ENCODE peak calls at places on chromosomes 7 and 10, in ten cellular contexts. One of them, this sample, is unnamed. For H3K4me1 and H3K27me3, the result is how much of the 10 kb centered on the place peaks cover.

GRCh38 chr10:42952931-42953683 is 123.8 kb upstream of the RET start:
- DNase-seq in pancreas: no peak
- DNase-seq in uterus: no peak
- DNase-seq in CD8-positive, alpha-beta memory T cell: no peak
- DNase-seq in aorta: no peak
- DNase-seq in left ventricle myocardium inferior: no peak
- DNase-seq in Caco-2: no peak
- DNase-seq in neural progenitor cell: no peak
- DNase-seq in fibroblast of lung: no peak
- DNase-seq in transverse colon: no peak
- DNase-seq in this sample: peak

GRCh38 chr10:58431903-58432302 is 46.7 kb downstream of the TFAM start:
- DNase-seq in pancreas: no peak
- DNase-seq in uterus: no peak
- DNase-seq in CD8-positive, alpha-beta memory T cell: no peak
- DNase-seq in aorta: no peak
- DNase-seq in left ventricle myocardium inferior: no peak
- DNase-seq in Caco-2: no peak
- DNase-seq in neural progenitor cell: no peak
- DNase-seq in fibroblast of lung: peak
- DNase-seq in transverse colon: no peak
- DNase-seq in this sample: no peak

GRCh38 chr7:2279873-2280272 is 34.4 kb downstream of the SNX8 start:
- DNase-seq in pancreas: no peak
- DNase-seq in uterus: no peak
- DNase-seq in CD8-positive, alpha-beta memory T cell: no peak
- DNase-seq in aorta: no peak
- DNase-seq in left ventricle myocardium inferior: no peak
- DNase-seq in Caco-2: no peak
- DNase-seq in neural progenitor cell: no peak
- DNase-seq in fibroblast of lung: peak
- DNase-seq in transverse colon: no peak
- DNase-seq in this sample: no peak

GRCh38 chr10:61336831-61337230 is 116.3 kb downstream of the TMEM26 start:
- DNase-seq in pancreas: no peak
- DNase-seq in uterus: no peak
- DNase-seq in CD8-positive, alpha-beta memory T cell: no peak
- DNase-seq in aorta: no peak
- DNase-seq in left ventricle myocardium inferior: no peak
- DNase-seq in Caco-2: no peak
- DNase-seq in neural progenitor cell: no peak
- DNase-seq in fibroblast of lung: no peak
- DNase-seq in transverse colon: no peak
- DNase-seq in this sample: no peak

GRCh38 chr7:16743207-16743606 is 10.3 kb upstream of the TSPAN13 start:
- DNase-seq in pancreas: no peak
- DNase-seq in uterus: no peak
- DNase-seq in CD8-positive, alpha-beta memory T cell: no peak
- DNase-seq in aorta: no peak
- DNase-seq in left ventricle myocardium inferior: no peak
- DNase-seq in Caco-2: no peak
- DNase-seq in neural progenitor cell: no peak
- DNase-seq in fibroblast of lung: peak
- DNase-seq in transverse colon: no peak
- DNase-seq in this sample: no peak

GRCh38 chr10:29446327-29446726 is 157.5 kb downstream of the LYZL1 start:
- DNase-seq in pancreas: no peak
- DNase-seq in uterus: no peak
- DNase-seq in CD8-positive, alpha-beta memory T cell: no peak
- DNase-seq in aorta: no peak
- DNase-seq in left ventricle myocardium inferior: no peak
- DNase-seq in Caco-2: no peak
- DNase-seq in neural progenitor cell: no peak
- DNase-seq in fibroblast of lung: peak
- DNase-seq in transverse colon: no peak
- DNase-seq in this sample: no peak

GRCh38 chr7:157612664-157613561 is 276.1 kb downstream of the DNAJB6 start:
- DNase-seq in pancreas: peak
- DNase-seq in uterus: no peak
- DNase-seq in CD8-positive, alpha-beta memory T cell: peak
- DNase-seq in aorta: peak
- DNase-seq in left ventricle myocardium inferior: peak
- DNase-seq in Caco-2: peak
- DNase-seq in neural progenitor cell: peak
- DNase-seq in fibroblast of lung: peak
- DNase-seq in transverse colon: peak
- DNase-seq in this sample: no peak

GRCh38 chr7:63041786-63042185 is 956.9 kb upstream of the ZNF722 start:
- DNase-seq in pancreas: no peak
- DNase-seq in uterus: no peak
- DNase-seq in CD8-positive, alpha-beta memory T cell: no peak
- DNase-seq in aorta: no peak
- DNase-seq in left ventricle myocardium inferior: no peak
- DNase-seq in Caco-2: no peak
- DNase-seq in neural progenitor cell: no peak
- DNase-seq in fibroblast of lung: no peak
- DNase-seq in transverse colon: no peak
- DNase-seq in this sample: no peak

GRCh38 chr10:16509996-16510395 is 11.7 kb downstream of the C1QL3 start:
- DNase-seq in pancreas: no peak
- DNase-seq in uterus: no peak
- DNase-seq in CD8-positive, alpha-beta memory T cell: no peak
- DNase-seq in aorta: no peak
- DNase-seq in left ventricle myocardium inferior: no peak
- DNase-seq in Caco-2: no peak
- DNase-seq in neural progenitor cell: no peak
- DNase-seq in fibroblast of lung: peak
- DNase-seq in transverse colon: no peak
- DNase-seq in this sample: no peak

GRCh38 chr10:97334370-97335175 is at the start of gene FRAT2:
- DNase-seq in pancreas: peak
- DNase-seq in uterus: peak
- DNase-seq in CD8-positive, alpha-beta memory T cell: peak
- DNase-seq in aorta: peak
- DNase-seq in left ventricle myocardium inferior: peak
- DNase-seq in Caco-2: peak
- DNase-seq in neural progenitor cell: peak
- DNase-seq in fibroblast of lung: peak
- DNase-seq in transverse colon: peak
- DNase-seq in this sample: peak

GRCh38 chr10:125881192-125881591 is at the start of gene DHX32:
- DNase-seq in pancreas: no peak
- DNase-seq in uterus: no peak
- DNase-seq in CD8-positive, alpha-beta memory T cell: no peak
- DNase-seq in aorta: no peak
- DNase-seq in left ventricle myocardium inferior: no peak
- DNase-seq in Caco-2: no peak
- DNase-seq in neural progenitor cell: peak
- DNase-seq in fibroblast of lung: no peak
- DNase-seq in transverse colon: no peak
- DNase-seq in this sample: peak

GRCh38 chr10:44051584-44052385 is 333.1 kb downstream of the CXCL12 start:
- DNase-seq in pancreas: peak
- DNase-seq in uterus: no peak
- DNase-seq in CD8-positive, alpha-beta memory T cell: no peak
- DNase-seq in aorta: no peak
- DNase-seq in left ventricle myocardium inferior: no peak
- DNase-seq in Caco-2: no peak
- DNase-seq in neural progenitor cell: no peak
- DNase-seq in fibroblast of lung: peak
- DNase-seq in transverse colon: no peak
- DNase-seq in this sample: no peak

GRCh38 chr7:130733866-130734524 is at the start of gene KLF14:
- DNase-seq in pancreas: peak
- DNase-seq in uterus: peak
- DNase-seq in CD8-positive, alpha-beta memory T cell: peak
- DNase-seq in aorta: no peak
- DNase-seq in left ventricle myocardium inferior: peak
- DNase-seq in Caco-2: peak
- DNase-seq in neural progenitor cell: peak
- DNase-seq in fibroblast of lung: no peak
- DNase-seq in transverse colon: peak
- DNase-seq in this sample: peak
- H3K4me3 ChIP-seq in pancreas: peak
- H3K4me3 ChIP-seq in uterus: peak
- H3K4me3 ChIP-seq in CD8-positive, alpha-beta memory T cell: peak
- H3K4me3 ChIP-seq in aorta: peak
- H3K4me3 ChIP-seq in left ventricle myocardium inferior: peak
- H3K4me3 ChIP-seq in Caco-2: peak
- H3K4me3 ChIP-seq in neural progenitor cell: peak
- H3K4me3 ChIP-seq in fibroblast of lung: peak
- H3K4me3 ChIP-seq in transverse colon: peak
- H3K4me3 ChIP-seq in this sample: peak

GRCh38 chr7:55127622-55128081 is 108.8 kb downstream of the EGFR start:
- DNase-seq in pancreas: no peak
- DNase-seq in uterus: no peak
- DNase-seq in CD8-positive, alpha-beta memory T cell: no peak
- DNase-seq in aorta: peak
- DNase-seq in left ventricle myocardium inferior: no peak
- DNase-seq in Caco-2: no peak
- DNase-seq in neural progenitor cell: no peak
- DNase-seq in fibroblast of lung: peak
- DNase-seq in transverse colon: peak
- DNase-seq in this sample: no peak

GRCh38 chr7:55130079-55130476 is 111.3 kb downstream of the EGFR start:
- DNase-seq in pancreas: no peak
- DNase-seq in uterus: peak
- DNase-seq in CD8-positive, alpha-beta memory T cell: no peak
- DNase-seq in aorta: no peak
- DNase-seq in left ventricle myocardium inferior: no peak
- DNase-seq in Caco-2: no peak
- DNase-seq in neural progenitor cell: peak
- DNase-seq in fibroblast of lung: peak
- DNase-seq in transverse colon: no peak
- DNase-seq in this sample: no peak

GRCh38 chr7:55128693-55129394 is 110.0 kb downstream of the EGFR start:
- DNase-seq in pancreas: no peak
- DNase-seq in uterus: peak
- DNase-seq in CD8-positive, alpha-beta memory T cell: no peak
- DNase-seq in aorta: no peak
- DNase-seq in left ventricle myocardium inferior: peak
- DNase-seq in Caco-2: no peak
- DNase-seq in neural progenitor cell: peak
- DNase-seq in fibroblast of lung: peak
- DNase-seq in transverse colon: no peak
- DNase-seq in this sample: no peak

GRCh38 chr7:55130554-55131198 is 111.9 kb downstream of the EGFR start:
- DNase-seq in pancreas: no peak
- DNase-seq in uterus: peak
- DNase-seq in CD8-positive, alpha-beta memory T cell: no peak
- DNase-seq in aorta: peak
- DNase-seq in left ventricle myocardium inferior: peak
- DNase-seq in Caco-2: no peak
- DNase-seq in neural progenitor cell: peak
- DNase-seq in fibroblast of lung: peak
- DNase-seq in transverse colon: peak
- DNase-seq in this sample: no peak

DNA sequence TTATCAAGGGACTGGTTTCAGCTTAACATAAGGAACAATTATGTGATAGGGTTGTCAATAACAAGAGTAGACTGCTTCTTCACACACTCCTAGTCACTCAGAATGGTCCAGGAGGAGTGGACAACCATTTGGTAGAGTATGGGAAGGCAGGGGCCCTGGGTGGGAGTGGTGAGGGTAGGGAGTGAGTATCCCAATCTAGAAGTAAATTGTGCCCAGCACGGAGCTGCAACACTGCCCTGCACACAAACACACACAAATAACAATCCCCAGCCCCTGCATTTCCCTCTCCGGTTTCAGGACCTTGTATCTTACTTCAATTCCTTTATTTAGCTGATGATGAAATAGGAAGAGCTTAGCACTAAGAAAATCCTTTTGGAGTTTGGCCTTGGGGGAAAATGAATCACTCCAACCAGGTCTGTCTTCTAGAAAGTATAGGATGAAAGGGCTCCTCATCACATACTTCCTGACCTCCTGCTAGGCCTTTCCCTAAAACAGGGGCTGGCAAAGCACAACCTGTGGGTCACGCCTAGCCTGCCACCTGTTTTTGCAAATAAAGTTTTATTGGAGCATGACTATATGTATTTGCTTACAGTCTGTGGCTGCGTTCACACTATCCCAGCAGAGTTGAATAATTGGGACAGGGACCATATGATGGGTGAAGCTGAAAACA is 110.7 kb downstream of the EGFR start:
- DNase-seq in pancreas: no peak
- DNase-seq in uterus: peak
- DNase-seq in CD8-positive, alpha-beta memory T cell: no peak
- DNase-seq in aorta: no peak
- DNase-seq in left ventricle myocardium inferior: no peak
- DNase-seq in Caco-2: no peak
- DNase-seq in neural progenitor cell: no peak
- DNase-seq in fibroblast of lung: peak
- DNase-seq in transverse colon: peak
- DNase-seq in this sample: no peak
- H3K4me1 ChIP-seq in pancreas: under half
- H3K4me1 ChIP-seq in uterus: under half
- H3K4me1 ChIP-seq in CD8-positive, alpha-beta memory T cell: under half
- H3K4me1 ChIP-seq in aorta: under half
- H3K4me1 ChIP-seq in left ventricle myocardium inferior: half or more
- H3K4me1 ChIP-seq in Caco-2: under half
- H3K4me1 ChIP-seq in neural progenitor cell: under half
- H3K4me1 ChIP-seq in fibroblast of lung: half or more
- H3K4me1 ChIP-seq in transverse colon: half or more
- H3K4me1 ChIP-seq in this sample: under half

GRCh38 chr7:27110163-27110976 is 7.9 kb upstream of the HOXA2 start:
- DNase-seq in pancreas: no peak
- DNase-seq in uterus: peak
- DNase-seq in CD8-positive, alpha-beta memory T cell: no peak
- DNase-seq in aorta: peak
- DNase-seq in left ventricle myocardium inferior: no peak
- DNase-seq in Caco-2: peak
- DNase-seq in neural progenitor cell: peak
- DNase-seq in fibroblast of lung: peak
- DNase-seq in transverse colon: peak
- DNase-seq in this sample: no peak
- H3K27me3 ChIP-seq in pancreas: under half
- H3K27me3 ChIP-seq in uterus: under half
- H3K27me3 ChIP-seq in CD8-positive, alpha-beta memory T cell: under half
- H3K27me3 ChIP-seq in aorta: under half
- H3K27me3 ChIP-seq in left ventricle myocardium inferior: half or more
- H3K27me3 ChIP-seq in Caco-2: under half
- H3K27me3 ChIP-seq in neural progenitor cell: half or more
- H3K27me3 ChIP-seq in fibroblast of lung: under half
- H3K27me3 ChIP-seq in transverse colon: under half
- H3K27me3 ChIP-seq in this sample: under half

GRCh38 chr10:70797840-70798239 is 12.7 kb upstream of the TBATA start:
- DNase-seq in pancreas: no peak
- DNase-seq in uterus: no peak
- DNase-seq in CD8-positive, alpha-beta memory T cell: no peak
- DNase-seq in aorta: no peak
- DNase-seq in left ventricle myocardium inferior: no peak
- DNase-seq in Caco-2: no peak
- DNase-seq in neural progenitor cell: no peak
- DNase-seq in fibroblast of lung: no peak
- DNase-seq in transverse colon: no peak
- DNase-seq in this sample: no peak
- H3K4me3 ChIP-seq in pancreas: no peak
- H3K4me3 ChIP-seq in uterus: no peak
- H3K4me3 ChIP-seq in CD8-positive, alpha-beta memory T cell: no peak
- H3K4me3 ChIP-seq in aorta: no peak
- H3K4me3 ChIP-seq in left ventricle myocardium inferior: no peak
- H3K4me3 ChIP-seq in Caco-2: no peak
- H3K4me3 ChIP-seq in neural progenitor cell: no peak
- H3K4me3 ChIP-seq in fibroblast of lung: no peak
- H3K4me3 ChIP-seq in transverse colon: no peak
- H3K4me3 ChIP-seq in this sample: no peak

GRCh38 chr7:134362587-134363483 is 46.1 kb upstream of the SLC35B4 start:
- DNase-seq in pancreas: no peak
- DNase-seq in uterus: no peak
- DNase-seq in CD8-positive, alpha-beta memory T cell: no peak
- DNase-seq in aorta: no peak
- DNase-seq in left ventricle myocardium inferior: no peak
- DNase-seq in Caco-2: no peak
- DNase-seq in neural progenitor cell: no peak
- DNase-seq in fibroblast of lung: peak
- DNase-seq in transverse colon: no peak
- DNase-seq in this sample: no peak
- H3K4me1 ChIP-seq in pancreas: under half
- H3K4me1 ChIP-seq in uterus: under half
- H3K4me1 ChIP-seq in CD8-positive, alpha-beta memory T cell: under half
- H3K4me1 ChIP-seq in aorta: under half
- H3K4me1 ChIP-seq in left ventricle myocardium inferior: under half
- H3K4me1 ChIP-seq in Caco-2: under half
- H3K4me1 ChIP-seq in neural progenitor cell: under half
- H3K4me1 ChIP-seq in fibroblast of lung: under half
- H3K4me1 ChIP-seq in transverse colon: under half
- H3K4me1 ChIP-seq in this sample: under half